ENCODE peak calls at places on chromosomes 3 and 15, in eight cellular contexts. T, M, U, C, R, N, E and B are unnamed samples.
A peak's percentile ranks its signal among the peaks of the same experiment; 100 is the strongest.

GRCh38 chr3:197311591-197311990 is 13.2 kb upstream of the DLG1 start:
- DNase-seq in T (no peak), U (no peak), M (no peak), R (no peak), E (no peak), N (no peak), C (no peak), B (no peak)

GRCh38 chr3:149473314-149473990 is 1.0 kb upstream of the TM4SF4 start:
- DNase-seq in M (no peak), T (peak; percentile 71), C (peak; percentile 74), R (no peak), E (no peak), N (no peak), U (no peak), B (no peak)

GRCh38 chr3:171757377-171758034 is 52.8 kb downstream of the PLD1 start:
- DNase-seq in T (no peak), R (no peak), N (no peak), C (no peak), U (no peak), M (no peak), E (no peak), B (no peak)

GRCh38 chr3:72152551-72153476 is 367.9 kb upstream of the PROK2 start:
- DNase-seq in M (peak; percentile 74), R (no peak), N (no peak), T (peak; percentile 79), C (peak; percentile 93), U (peak; percentile 83), E (peak; percentile 84), B (no peak)

GRCh38 chr15:68412218-68412617 is 19.7 kb downstream of the ITGA11 start:
- DNase-seq in C (no peak), M (no peak), T (no peak), E (no peak), R (no peak), U (no peak), N (no peak), B (no peak)

GRCh38 chr3:132396255-132396654 is 21.0 kb upstream of the DNAJC13 start:
- DNase-seq in E (no peak), U (no peak), C (no peak), T (no peak), M (no peak), N (no peak), R (no peak), B (no peak)

GRCh38 chr3:185688808-185689207 is 102.7 kb downstream of the SENP2 start:
- DNase-seq in R (peak; percentile 4), M (no peak), C (peak; percentile 90), T (no peak), N (no peak), U (no peak), E (peak; percentile 87), B (peak; percentile 97)

GRCh38 chr3:53083949-53084309 is 38.1 kb upstream of the SFMBT1 start:
- DNase-seq in R (no peak), T (no peak), U (peak; percentile 14), C (no peak), E (no peak), N (no peak), M (no peak), B (no peak)

GRCh38 chr3:177647876-177648275 is 450.6 kb upstream of the TBL1XR1 start:
- DNase-seq in T (no peak), U (no peak), N (no peak), R (no peak), E (no peak), M (no peak), C (no peak), B (no peak)

GRCh38 chr3:66468016-66468735 is 32.6 kb downstream of the LRIG1 start:
- DNase-seq in N (no peak), T (no peak), R (no peak), U (no peak), C (peak; percentile 41), M (no peak), E (no peak), B (no peak)

GRCh38 chr3:151538706-151539403 is 78.0 kb upstream of the IGSF10 start:
- DNase-seq in C (peak; percentile 47), M (no peak), U (peak; percentile 40), E (peak; percentile 67), R (no peak), T (no peak), N (no peak), B (no peak)

GRCh38 chr3:138974467-138974866 is 27.4 kb downstream of the FOXL2NB start:
- DNase-seq in T (no peak), C (peak; percentile 21), N (no peak), R (no peak), E (no peak), M (no peak), U (no peak), B (no peak)

GRCh38 chr3:50473768-50474167 is 29.7 kb downstream of the CACNA2D2 start:
- DNase-seq in R (no peak), T (no peak), C (no peak), E (no peak), M (no peak), N (no peak), U (no peak), B (no peak)